ENCODE peak calls at places on chromosomes 5 and 9, in four cellular contexts. R, D, C and O are unnamed samples.

GRCh38 chr9:131422241-131422792 is 28.4 kb downstream of the PRRC2B start:
- DNase-seq in R (no peak), D (peak), C (no peak), O (no peak)

GRCh38 chr9:1434082-1434481 is 383.9 kb downstream of the DMRT2 start:
- DNase-seq in R (peak), D (no peak), C (peak), O (no peak)

GRCh38 chr9:21505425-21506179 is 23.5 kb upstream of the IFNE start:
- DNase-seq in R (peak), D (no peak), C (no peak), O (no peak)

GRCh38 chr9:25205285-25205684 is 473.0 kb downstream of the TUSC1 start:
- DNase-seq in R (no peak), D (no peak), C (no peak), O (no peak)

GRCh38 chr5:27311544-27311943 is 273.2 kb upstream of the CDH9 start:
- DNase-seq in R (peak), D (no peak), C (peak), O (peak)

GRCh38 chr9:101727621-101728524 is 10.6 kb downstream of the GRIN3A start:
- DNase-seq in R (peak), D (no peak), C (peak), O (no peak)

GRCh38 chr5:150175536-150175935 is 9.0 kb downstream of the CDX1 start:
- DNase-seq in R (peak), D (peak), C (peak), O (no peak)

GRCh38 chr5:119860463-119860862 is 231.1 kb downstream of the FAM170A start:
- DNase-seq in R (no peak), D (no peak), C (no peak), O (no peak)

GRCh38 chr9:135959814-135960213 is 1.4 kb downstream of the UBAC1 start:
- DNase-seq in R (no peak), D (no peak), C (no peak), O (no peak)

GRCh38 chr9:107474124-107474523 is 15.4 kb downstream of the KLF4 start:
- DNase-seq in R (no peak), D (no peak), C (no peak), O (no peak)

GRCh38 chr9:38393128-38393809 is 767 bp downstream of the ALDH1B1 start:
- DNase-seq in R (peak), D (no peak), C (peak), O (no peak)

GRCh38 chr9:113462781-113463286 is 693 bp upstream of the RGS3 start:
- DNase-seq in R (no peak), D (no peak), C (no peak), O (no peak)

GRCh38 chr9:113464672-113465271 is 1.2 kb downstream of the RGS3 start:
- DNase-seq in R (no peak), D (no peak), C (no peak), O (no peak)

GRCh38 chr9:113464286-113464660 is 746 bp downstream of the RGS3 start:
- DNase-seq in R (no peak), D (no peak), C (no peak), O (no peak)

GRCh38 chr9:113461943-113462342 is 1.6 kb upstream of the RGS3 start:
- DNase-seq in R (no peak), D (no peak), C (no peak), O (no peak)

DNA sequence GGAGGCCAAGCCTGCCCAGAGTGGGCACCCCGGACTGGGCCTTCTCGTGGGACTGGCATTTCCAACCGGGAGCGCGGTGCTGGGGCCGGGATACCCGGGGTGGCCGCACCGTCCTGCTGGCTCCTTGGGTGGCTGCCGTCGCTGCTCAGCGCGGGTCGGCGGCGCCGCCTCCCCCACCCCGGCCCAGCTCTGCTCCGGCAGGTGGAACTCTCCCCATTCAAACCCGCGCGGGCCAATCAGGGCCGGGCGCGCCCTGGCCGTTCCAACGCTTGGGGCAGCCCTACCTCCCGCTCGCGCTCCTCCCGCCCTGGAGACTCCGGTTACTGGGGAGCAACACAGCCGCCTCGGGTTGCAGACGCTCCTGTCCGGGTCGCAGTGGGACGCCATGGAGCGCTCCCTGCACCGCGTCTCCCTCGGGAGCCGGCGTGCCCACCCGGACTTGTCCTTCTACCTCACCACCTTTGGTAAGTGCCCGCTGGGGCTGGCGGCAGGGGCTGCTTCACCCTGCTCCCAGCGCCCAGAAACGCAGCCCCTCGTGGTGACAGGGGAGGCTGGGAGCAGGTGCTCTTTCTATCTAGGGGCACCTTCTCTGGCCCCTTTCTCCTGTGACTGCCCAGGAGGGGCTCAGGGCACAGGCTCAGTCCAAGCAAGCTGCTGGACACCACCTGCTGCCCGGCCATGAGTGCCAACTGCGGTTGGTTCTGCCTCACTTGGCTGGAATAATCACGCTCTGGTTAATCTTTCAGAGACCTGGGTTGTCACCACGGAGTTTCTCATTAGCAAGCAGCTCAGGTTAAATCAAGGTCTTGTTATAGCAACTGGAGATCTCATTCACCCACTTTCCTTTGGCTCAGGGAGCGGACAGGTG is at the start of gene RGS3:
- DNase-seq in R (no peak), D (peak), C (peak), O (no peak)
- H3K4me3 ChIP-seq in R (peak), D (peak), C (peak), O (no peak)

GRCh38 chr9:90802534-90802933 is 915 bp downstream of the SYK start:
- DNase-seq in R (no peak), D (no peak), C (no peak), O (no peak)
- H3K4me3 ChIP-seq in R (no peak), D (peak), C (no peak), O (no peak)

DNA sequence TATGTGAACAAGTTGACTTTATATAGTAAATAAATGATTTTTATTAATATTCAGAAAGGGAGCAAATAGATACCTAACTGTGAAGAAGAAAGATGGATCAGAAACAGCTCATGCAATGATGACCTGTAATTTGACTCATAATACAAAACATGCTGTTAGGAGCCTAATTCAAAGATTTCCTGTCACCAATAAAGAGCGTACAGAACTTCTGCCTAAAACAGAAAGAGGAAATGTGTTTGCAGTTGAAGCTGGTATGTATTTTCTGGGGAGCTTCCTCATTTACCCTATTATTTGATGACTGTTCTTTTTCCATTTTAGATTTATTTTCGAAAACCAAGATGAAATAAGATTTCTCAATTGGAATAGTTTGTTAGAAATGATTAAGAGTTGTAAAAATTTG is 11.4 kb downstream of the YTHDC2 start:
- DNase-seq in R (no peak), D (no peak), C (no peak), O (no peak)
- H3K4me3 ChIP-seq in R (no peak), D (no peak), C (no peak), O (no peak)

GRCh38 chr5:25441810-25442209 is 797.0 kb upstream of the CDH10 start:
- DNase-seq in R (no peak), D (no peak), C (peak), O (no peak)
- H3K4me3 ChIP-seq in R (no peak), D (no peak), C (no peak), O (no peak)

GRCh38 chr5:5144441-5144840 is 4.3 kb downstream of the ADAMTS16 start:
- DNase-seq in R (no peak), D (no peak), C (no peak), O (no peak)

GRCh38 chr5:5149154-5149553 is 9.0 kb downstream of the ADAMTS16 start:
- DNase-seq in R (no peak), D (no peak), C (no peak), O (no peak)

GRCh38 chr5:5141625-5142527 is 1.7 kb downstream of the ADAMTS16 start:
- DNase-seq in R (peak), D (peak), C (peak), O (peak)

GRCh38 chr5:5146530-5147160 is 6.5 kb downstream of the ADAMTS16 start:
- DNase-seq in R (peak), D (peak), C (no peak), O (no peak)

DNA sequence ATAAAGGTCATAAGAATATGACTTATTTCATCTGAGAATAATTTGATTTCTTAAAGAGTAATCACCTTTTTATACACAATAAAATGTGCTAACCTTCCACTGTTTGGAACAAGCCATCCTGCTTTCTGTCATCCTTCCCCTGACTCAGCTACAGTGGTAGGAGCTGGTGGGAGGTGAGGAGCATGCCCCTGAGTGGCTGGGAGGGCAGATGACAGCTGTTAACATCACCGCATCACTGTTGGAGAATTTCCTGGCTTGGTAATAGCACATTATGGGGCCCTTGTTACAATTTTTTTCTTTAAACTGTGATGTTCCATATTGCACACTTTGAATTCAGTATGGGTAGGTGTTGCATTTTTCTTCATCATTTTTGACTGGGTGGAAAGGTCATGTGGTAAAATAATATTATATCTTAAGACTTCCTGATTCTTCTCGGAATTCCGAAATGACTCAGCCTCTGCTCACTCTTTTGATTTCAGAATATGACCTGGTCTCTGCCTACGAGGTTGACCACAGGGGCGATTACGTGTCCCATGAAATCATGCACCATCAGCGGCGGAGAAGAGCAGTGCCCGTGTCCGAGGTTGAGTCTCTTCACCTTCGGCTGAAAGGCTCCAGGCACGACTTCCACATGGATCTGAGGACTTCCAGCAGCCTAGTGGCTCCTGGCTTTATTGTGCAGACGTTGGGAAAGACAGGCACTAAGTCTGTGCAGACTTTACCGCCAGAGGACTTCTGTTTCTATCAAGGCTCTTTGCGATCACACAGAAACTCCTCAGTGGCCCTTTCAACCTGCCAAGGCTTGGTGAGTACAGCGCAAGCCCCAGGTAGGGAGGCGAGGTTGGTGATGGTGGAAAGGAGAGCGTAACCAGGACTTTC is 5.8 kb downstream of the ADAMTS16 start:
- DNase-seq in R (peak), D (peak), C (no peak), O (peak)
- H3K4me3 ChIP-seq in R (no peak), D (peak), C (no peak), O (no peak)

DNA sequence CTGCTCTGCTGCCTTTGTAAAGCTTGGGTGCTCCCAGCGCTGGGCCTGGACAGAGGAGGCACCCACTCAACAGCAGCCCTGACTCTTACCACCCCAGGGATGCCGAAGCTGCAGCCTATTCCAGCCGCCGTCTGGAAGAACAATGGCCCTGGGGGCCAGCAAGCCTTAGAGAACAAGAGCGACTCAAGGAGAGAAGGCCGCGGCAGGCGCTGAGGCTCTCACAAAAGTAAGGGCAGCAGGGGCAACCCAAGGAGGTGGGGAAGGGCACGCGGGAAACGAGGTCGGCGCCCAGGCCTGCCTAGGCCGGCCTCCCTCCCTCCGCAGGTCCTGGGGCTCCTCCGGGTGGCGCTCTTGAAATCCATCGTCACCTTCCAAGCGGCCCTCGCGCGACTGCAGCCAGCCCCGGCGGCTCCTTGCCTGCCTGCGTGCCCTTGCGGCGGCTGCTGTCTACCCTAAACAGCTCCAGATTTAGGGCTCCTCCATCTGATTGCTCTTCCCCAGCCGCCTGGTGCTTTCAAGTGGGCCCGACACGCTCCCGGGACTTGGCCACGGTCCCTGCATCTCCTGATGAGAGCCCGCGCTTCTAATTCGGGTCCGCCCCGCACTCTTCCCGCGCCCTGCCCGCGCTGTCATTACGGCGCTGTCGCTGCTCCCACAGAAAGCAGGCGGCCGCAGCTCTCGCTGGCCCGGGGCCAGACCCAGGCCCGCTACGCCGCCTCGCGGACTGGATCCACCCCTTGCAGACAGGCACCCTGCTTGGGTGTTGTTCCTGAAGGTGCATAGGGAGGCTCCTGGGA is 213.3 kb downstream of the SEMA6A start:
- DNase-seq in R (peak), D (no peak), C (peak), O (no peak)
- H3K4me3 ChIP-seq in R (peak), D (no peak), C (no peak), O (peak)

GRCh38 chr9:137298401-137298982 is 3.6 kb downstream of the NRARP start:
- DNase-seq in R (peak), D (no peak), C (no peak), O (no peak)
- H3K4me3 ChIP-seq in R (no peak), D (no peak), C (no peak), O (no peak)

DNA sequence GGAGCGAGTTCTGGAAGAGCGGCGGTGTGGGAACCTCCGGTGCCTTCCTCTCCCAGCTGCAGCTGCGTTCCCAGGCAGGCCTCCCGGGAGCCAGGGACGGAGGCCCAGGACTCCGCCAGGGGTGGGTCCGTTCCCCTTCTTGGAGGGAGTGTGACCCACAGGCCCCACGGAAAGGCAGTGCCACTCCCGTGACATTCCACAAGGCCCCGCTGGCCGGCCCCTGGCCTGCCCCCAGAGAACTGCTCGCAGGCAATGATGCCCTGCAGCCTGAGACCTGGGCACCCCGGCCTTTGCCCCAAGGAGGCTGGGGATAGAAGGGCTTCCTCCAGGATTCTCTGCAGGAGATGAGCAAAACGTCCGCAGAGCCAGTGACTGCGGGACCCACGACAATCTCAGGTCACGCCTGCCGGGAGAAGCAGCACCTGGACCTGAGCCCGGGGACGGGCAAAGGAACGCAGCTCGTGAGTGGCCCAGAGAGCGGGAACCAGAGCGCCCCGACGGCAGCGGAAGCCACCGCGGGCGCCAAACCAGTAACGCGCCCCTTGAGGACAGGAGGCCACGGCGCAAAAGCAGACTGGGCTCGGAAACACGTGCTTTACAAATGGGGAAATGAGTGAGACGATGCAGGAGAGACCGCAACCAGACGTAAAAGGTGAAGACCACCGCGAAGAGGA is 9.3 kb downstream of the OBP2B start:
- DNase-seq in R (no peak), D (no peak), C (peak), O (no peak)
- H3K4me3 ChIP-seq in R (no peak), D (no peak), C (no peak), O (peak)

GRCh38 chr5:80128129-80128528 is 93.0 kb downstream of the THBS4 start:
- DNase-seq in R (peak), D (no peak), C (peak), O (peak)
- H3K4me3 ChIP-seq in R (no peak), D (no peak), C (no peak), O (no peak)